ENCODE peak calls at places on chromosomes 16 and 17, in nine cellular contexts. W is CD8-positive, alpha-beta memory T cell; T is SK-N-SH; Z is cardiac muscle cell; I is ovary; M is SJSA1; G is psoas muscle; A is IMR-90; K is esophagus squamous epithelium. S is an unnamed sample.

GRCh38 chr16:67339453-67339852 is 12.8 kb downstream of the LRRC36 start:
- DNase-seq in A (peak; percentile 60), M (no peak), T (no peak), I (no peak), G (no peak), W (no peak), K (no peak), Z (no peak), S (no peak)

GRCh38 chr17:62906881-62907280 is 59.2 kb upstream of the TANC2 start:
- DNase-seq in G (no peak), W (no peak), T (no peak), K (no peak), I (no peak), A (no peak), M (no peak), Z (no peak), S (no peak)

GRCh38 chr16:85227924-85228462 is 115.7 kb upstream of the CIBAR2 start:
- DNase-seq in I (peak; percentile 39), K (no peak), Z (peak; percentile 69), T (peak; percentile 69), M (peak; percentile 73), G (no peak), W (no peak), A (peak; percentile 76), S (no peak)

GRCh38 chr17:17811381-17812210 is 25.2 kb downstream of the SREBF1 start:
- DNase-seq in Z (peak; percentile 56), G (no peak), W (no peak), T (no peak), M (no peak), K (no peak), I (peak; percentile 69), A (no peak), S (no peak)

GRCh38 chr17:78414178-78415162 is 36.0 kb downstream of the PGS1 start:
- DNase-seq in W (peak; percentile 59), T (no peak), I (no peak), K (no peak), G (no peak), M (no peak), Z (no peak), A (no peak), S (no peak)

GRCh38 chr16:69555867-69556266 is 9.9 kb upstream of the NFAT5 start:
- DNase-seq in W (no peak), K (no peak), A (no peak), G (no peak), Z (no peak), I (no peak), T (no peak), M (no peak), S (no peak)

GRCh38 chr17:58300336-58300735 is 19.6 kb upstream of the MPO start:
- DNase-seq in W (no peak), M (peak; percentile 27), A (no peak), T (no peak), I (no peak), Z (no peak), K (no peak), G (no peak), S (no peak)

GRCh38 chr17:40415390-40415789 is 2.3 kb downstream of the TOP2A start:
- DNase-seq in W (no peak), Z (peak; percentile 36), A (peak; percentile 59), M (no peak), K (no peak), T (peak; percentile 49), G (no peak), I (no peak), S (no peak)

GRCh38 chr16:84194470-84195200 is 3.7 kb downstream of the ADAD2 start:
- DNase-seq in I (no peak), A (no peak), M (no peak), W (peak; percentile 66), T (no peak), K (no peak), G (no peak), Z (no peak), S (no peak)

GRCh38 chr17:17722081-17722905 is 41.0 kb downstream of the RAI1 start:
- DNase-seq in G (no peak), T (peak; percentile 60), W (no peak), Z (peak; percentile 39), M (no peak), K (no peak), I (no peak), A (peak; percentile 58), S (no peak)

GRCh38 chr17:34305606-34306005 is 13.6 kb upstream of the CCL8 start:
- DNase-seq in T (no peak), W (no peak), M (no peak), K (no peak), A (peak; percentile 23), Z (no peak), I (no peak), G (no peak), S (no peak)

GRCh38 chr16:83840060-83840617 is 32.4 kb downstream of the HSBP1 start:
- DNase-seq in K (no peak), A (no peak), Z (no peak), M (no peak), I (no peak), G (no peak), W (no peak), T (no peak), S (no peak)

GRCh38 chr17:4724655-4725054 is 6.6 kb upstream of the MED11 start:
- DNase-seq in G (no peak), K (no peak), M (no peak), T (no peak), I (no peak), A (no peak), W (no peak), Z (no peak), S (no peak)

GRCh38 chr17:76151896-76152454 is 10.9 kb upstream of the FOXJ1 start:
- DNase-seq in G (no peak), I (no peak), M (no peak), K (no peak), W (no peak), A (no peak), T (no peak), Z (no peak), S (no peak)

GRCh38 chr16:51465026-51465425 is 314.0 kb upstream of the SALL1 start:
- DNase-seq in A (peak; percentile 47), M (peak; percentile 72), W (no peak), K (no peak), T (no peak), G (no peak), I (no peak), Z (no peak), S (no peak)

GRCh38 chr16:58421029-58421428 is 28.8 kb downstream of the GINS3 start:
- DNase-seq in I (no peak), W (no peak), K (no peak), M (no peak), G (no peak), A (no peak), Z (no peak), T (no peak), S (no peak)

GRCh38 chr16:14356064-14356463 is 274.0 kb downstream of the PARN start:
- DNase-seq in T (no peak), M (no peak), A (no peak), Z (no peak), W (no peak), I (no peak), G (no peak), K (no peak), S (no peak)

GRCh38 chr16:1959269-1960039 is at the start of gene NDUFB10:
- DNase-seq in I (peak; percentile 87), M (peak; percentile 94), G (peak; percentile 94), A (peak; percentile 87), Z (peak; percentile 96), W (peak; percentile 92), T (peak; percentile 96), K (peak; percentile 45), S (peak; percentile 79)

GRCh38 chr17:39011907-39012468 is 44.8 kb upstream of the FBXO47 start:
- DNase-seq in Z (no peak), T (no peak), I (no peak), A (no peak), K (no peak), W (no peak), M (no peak), G (no peak), S (no peak)
- H3K4me3 ChIP-seq in Z (no peak overlapping the region), T (no peak overlapping the region), I (no peak overlapping the region), A (no peak overlapping the region), K (no peak overlapping the region), W (no peak overlapping the region), M (no peak overlapping the region), G (no peak overlapping the region), S (no peak overlapping the region)

DNA sequence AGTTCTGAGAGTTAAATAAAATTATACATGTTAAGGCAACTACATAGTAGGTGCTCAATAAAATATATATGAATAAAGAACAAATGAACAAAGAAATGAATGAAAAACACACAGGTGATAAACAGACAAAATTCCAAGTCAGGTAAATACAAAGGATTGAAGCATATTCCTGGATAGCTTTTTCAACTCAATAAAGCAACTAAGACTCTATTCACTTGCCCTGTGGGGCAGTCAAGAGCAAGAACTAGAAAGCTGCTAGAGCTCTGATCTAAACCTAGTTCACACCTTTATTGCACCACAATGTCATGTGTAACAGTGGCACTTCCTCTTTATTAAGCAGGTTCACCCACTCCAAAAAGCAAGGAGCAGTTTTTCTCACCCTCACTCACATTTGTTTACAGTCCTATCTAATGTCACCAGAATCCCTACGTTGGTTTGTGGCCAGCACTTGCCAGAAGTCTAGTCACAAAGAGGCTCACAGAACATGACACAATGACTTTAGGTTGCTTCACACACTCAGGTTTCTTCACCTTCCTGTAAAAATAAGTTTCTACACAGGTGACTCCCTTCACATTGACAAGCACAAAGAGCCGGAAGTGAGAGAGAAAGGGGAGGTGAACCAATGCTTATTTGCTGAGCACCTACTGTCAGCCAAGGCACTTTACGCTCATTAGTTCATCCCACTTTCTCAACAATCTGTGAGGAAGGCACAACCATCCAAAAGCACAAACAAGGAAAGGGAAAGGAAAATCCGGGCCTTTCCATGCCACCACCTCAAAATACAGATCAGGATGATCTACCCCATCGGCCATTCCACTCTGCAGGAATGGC is 70.8 kb downstream of the XPO6 start:
- DNase-seq in W (peak; percentile 92), T (no peak), I (no peak), Z (no peak), A (no peak), K (no peak), M (no peak), G (no peak), S (no peak)
- H3K4me1 ChIP-seq in W (peaks cover 96% of the 10 kb centered on the region), T (no peaks in the 10 kb centered on the region), I (no peaks in the 10 kb centered on the region), Z (no peaks in the 10 kb centered on the region), A (peaks cover 4% of the 10 kb centered on the region), K (peaks cover 19% of the 10 kb centered on the region), M (no peaks in the 10 kb centered on the region), G (no peaks in the 10 kb centered on the region), S (peaks cover 7% of the 10 kb centered on the region)

GRCh38 chr17:27318228-27318627 is 24.3 kb downstream of the WSB1 start:
- DNase-seq in Z (no peak), K (no peak), M (no peak), T (no peak), I (no peak), G (no peak), A (no peak), W (no peak), S (no peak)
- H3K27ac ChIP-seq in Z (peak overlapping the region; percentile 53), K (peak overlapping the region; percentile 2), M (no peak overlapping the region), T (no peak overlapping the region), I (no peak overlapping the region), G (no peak overlapping the region), A (no peak overlapping the region), W (no peak overlapping the region), S (no peak overlapping the region)

GRCh38 chr17:35566955-35567354 is 6.3 kb upstream of the SLFN14 start:
- DNase-seq in T (no peak), W (no peak), G (no peak), K (no peak), I (peak; percentile 14), Z (no peak), A (no peak), M (no peak), S (no peak)

GRCh38 chr17:35568561-35568960 is 7.9 kb upstream of the SLFN14 start:
- DNase-seq in K (no peak), W (no peak), M (no peak), G (no peak), A (peak; percentile 62), I (no peak), Z (no peak), T (peak; percentile 27), S (no peak)

GRCh38 chr17:35569405-35569804 is 8.8 kb upstream of the SLFN14 start:
- DNase-seq in I (no peak), W (no peak), M (no peak), K (no peak), Z (no peak), G (no peak), A (no peak), T (no peak), S (no peak)
- H3K4me3 ChIP-seq in I (no peak overlapping the region), W (no peak overlapping the region), M (no peak overlapping the region), K (no peak overlapping the region), Z (no peak overlapping the region), G (no peak overlapping the region), A (no peak overlapping the region), T (peak overlapping the region; percentile 30), S (no peak overlapping the region)